ENCODE peak calls at places on chromosomes 1 and 21, in four cellular contexts. One of them, this sample, is unnamed.

GRCh38 chr1:208183977-208184901 is 59.9 kb downstream of the PLXNA2 start:
- DNase-seq in NAMALWA: no peak
- DNase-seq in activated CD4-positive, alpha-beta T cell treated with anti-CD3 and anti-CD28 coated beads, Interleukin-2, amount 50 U/mL, for 48 hours: no peak
- DNase-seq in HFFc6: peak
- DNase-seq in this sample: peak

GRCh38 chr1:68449901-68450300 is at the start of gene RPE65:
- DNase-seq in NAMALWA: no peak
- DNase-seq in activated CD4-positive, alpha-beta T cell treated with anti-CD3 and anti-CD28 coated beads, Interleukin-2, amount 50 U/mL, for 48 hours: no peak
- DNase-seq in HFFc6: no peak
- DNase-seq in this sample: peak

GRCh38 chr1:6820899-6821298 is 35.6 kb downstream of the CAMTA1 start:
- DNase-seq in activated CD4-positive, alpha-beta T cell treated with anti-CD3 and anti-CD28 coated beads, Interleukin-2, amount 50 U/mL, for 48 hours: no peak
- DNase-seq in HFFc6: no peak
- DNase-seq in NAMALWA: no peak
- DNase-seq in this sample: no peak

GRCh38 chr1:90614872-90615271 is 102.2 kb downstream of the BARHL2 start:
- DNase-seq in NAMALWA: peak
- DNase-seq in HFFc6: no peak
- DNase-seq in activated CD4-positive, alpha-beta T cell treated with anti-CD3 and anti-CD28 coated beads, Interleukin-2, amount 50 U/mL, for 48 hours: no peak
- DNase-seq in this sample: peak

GRCh38 chr1:3685229-3685628 is 32.9 kb downstream of the TP73 start:
- DNase-seq in activated CD4-positive, alpha-beta T cell treated with anti-CD3 and anti-CD28 coated beads, Interleukin-2, amount 50 U/mL, for 48 hours: no peak
- DNase-seq in HFFc6: no peak
- DNase-seq in NAMALWA: no peak
- DNase-seq in this sample: no peak

GRCh38 chr21:42722808-42723470 is 69.5 kb downstream of the PDE9A start:
- DNase-seq in NAMALWA: no peak
- DNase-seq in activated CD4-positive, alpha-beta T cell treated with anti-CD3 and anti-CD28 coated beads, Interleukin-2, amount 50 U/mL, for 48 hours: no peak
- DNase-seq in HFFc6: no peak
- DNase-seq in this sample: no peak

GRCh38 chr1:207311888-207312603 is 9.4 kb upstream of the CD55 start:
- DNase-seq in HFFc6: no peak
- DNase-seq in activated CD4-positive, alpha-beta T cell treated with anti-CD3 and anti-CD28 coated beads, Interleukin-2, amount 50 U/mL, for 48 hours: no peak
- DNase-seq in NAMALWA: no peak
- DNase-seq in this sample: peak

GRCh38 chr21:42646076-42646825 is 7.2 kb upstream of the PDE9A start:
- DNase-seq in HFFc6: no peak
- DNase-seq in activated CD4-positive, alpha-beta T cell treated with anti-CD3 and anti-CD28 coated beads, Interleukin-2, amount 50 U/mL, for 48 hours: no peak
- DNase-seq in NAMALWA: no peak
- DNase-seq in this sample: peak

GRCh38 chr1:11594222-11594621 is 60.0 kb downstream of the FBXO2 start:
- DNase-seq in NAMALWA: no peak
- DNase-seq in activated CD4-positive, alpha-beta T cell treated with anti-CD3 and anti-CD28 coated beads, Interleukin-2, amount 50 U/mL, for 48 hours: no peak
- DNase-seq in HFFc6: peak
- DNase-seq in this sample: peak

GRCh38 chr1:173097001-173097400 is 46.3 kb upstream of the TNFSF18 start:
- DNase-seq in NAMALWA: no peak
- DNase-seq in HFFc6: peak
- DNase-seq in activated CD4-positive, alpha-beta T cell treated with anti-CD3 and anti-CD28 coated beads, Interleukin-2, amount 50 U/mL, for 48 hours: no peak
- DNase-seq in this sample: no peak

GRCh38 chr1:183450086-183450485 is 22.2 kb upstream of the SMG7 start:
- DNase-seq in HFFc6: no peak
- DNase-seq in NAMALWA: no peak
- DNase-seq in activated CD4-positive, alpha-beta T cell treated with anti-CD3 and anti-CD28 coated beads, Interleukin-2, amount 50 U/mL, for 48 hours: no peak
- DNase-seq in this sample: no peak

GRCh38 chr1:115404936-115405335 is 66.9 kb upstream of the NGF start:
- DNase-seq in activated CD4-positive, alpha-beta T cell treated with anti-CD3 and anti-CD28 coated beads, Interleukin-2, amount 50 U/mL, for 48 hours: no peak
- DNase-seq in HFFc6: no peak
- DNase-seq in NAMALWA: no peak
- DNase-seq in this sample: no peak

GRCh38 chr1:154557939-154558609 is 388 bp downstream of the UBE2Q1 start:
- DNase-seq in NAMALWA: peak
- DNase-seq in HFFc6: no peak
- DNase-seq in activated CD4-positive, alpha-beta T cell treated with anti-CD3 and anti-CD28 coated beads, Interleukin-2, amount 50 U/mL, for 48 hours: peak
- DNase-seq in this sample: peak

GRCh38 chr1:43177691-43178090 is 5.6 kb downstream of the CFAP57 start:
- DNase-seq in NAMALWA: no peak
- DNase-seq in HFFc6: no peak
- DNase-seq in activated CD4-positive, alpha-beta T cell treated with anti-CD3 and anti-CD28 coated beads, Interleukin-2, amount 50 U/mL, for 48 hours: no peak
- DNase-seq in this sample: no peak

GRCh38 chr1:23452011-23452411 is 27.5 kb upstream of the TCEA3 start:
- DNase-seq in HFFc6: no peak
- DNase-seq in NAMALWA: no peak
- DNase-seq in activated CD4-positive, alpha-beta T cell treated with anti-CD3 and anti-CD28 coated beads, Interleukin-2, amount 50 U/mL, for 48 hours: peak
- DNase-seq in this sample: no peak

GRCh38 chr1:15090373-15090772 is 63.2 kb upstream of the TMEM51 start:
- DNase-seq in activated CD4-positive, alpha-beta T cell treated with anti-CD3 and anti-CD28 coated beads, Interleukin-2, amount 50 U/mL, for 48 hours: peak
- DNase-seq in HFFc6: no peak
- DNase-seq in NAMALWA: peak
- DNase-seq in this sample: no peak

GRCh38 chr1:66445492-66446181 is 88.3 kb upstream of the SGIP1 start:
- DNase-seq in activated CD4-positive, alpha-beta T cell treated with anti-CD3 and anti-CD28 coated beads, Interleukin-2, amount 50 U/mL, for 48 hours: peak
- DNase-seq in NAMALWA: peak
- DNase-seq in HFFc6: no peak
- DNase-seq in this sample: no peak

GRCh38 chr21:45993210-45994085 is 11.9 kb downstream of the COL6A1 start:
- DNase-seq in NAMALWA: no peak
- DNase-seq in activated CD4-positive, alpha-beta T cell treated with anti-CD3 and anti-CD28 coated beads, Interleukin-2, amount 50 U/mL, for 48 hours: no peak
- DNase-seq in HFFc6: no peak
- DNase-seq in this sample: no peak

GRCh38 chr1:183879477-183879876 is 74.6 kb downstream of the RGL1 start:
- DNase-seq in activated CD4-positive, alpha-beta T cell treated with anti-CD3 and anti-CD28 coated beads, Interleukin-2, amount 50 U/mL, for 48 hours: no peak
- DNase-seq in HFFc6: no peak
- DNase-seq in NAMALWA: no peak
- DNase-seq in this sample: no peak

GRCh38 chr1:154411525-154411924 is 6.4 kb downstream of the IL6R start:
- DNase-seq in HFFc6: no peak
- DNase-seq in activated CD4-positive, alpha-beta T cell treated with anti-CD3 and anti-CD28 coated beads, Interleukin-2, amount 50 U/mL, for 48 hours: no peak
- DNase-seq in NAMALWA: no peak
- DNase-seq in this sample: no peak

GRCh38 chr1:15525043-15525958 is 1.3 kb upstream of the CASP9 start:
- DNase-seq in activated CD4-positive, alpha-beta T cell treated with anti-CD3 and anti-CD28 coated beads, Interleukin-2, amount 50 U/mL, for 48 hours: peak
- DNase-seq in HFFc6: no peak
- DNase-seq in NAMALWA: peak
- DNase-seq in this sample: peak

GRCh38 chr1:87958201-87958600 is 629.5 kb downstream of the LMO4 start:
- DNase-seq in NAMALWA: no peak
- DNase-seq in activated CD4-positive, alpha-beta T cell treated with anti-CD3 and anti-CD28 coated beads, Interleukin-2, amount 50 U/mL, for 48 hours: no peak
- DNase-seq in HFFc6: no peak
- DNase-seq in this sample: peak